ENCODE peak calls at places on chromosome 4, in four cellular contexts. S, E, L and B are unnamed samples.

GRCh38 chr4:160887668-160888067 is 1276.1 kb downstream of the FSTL5 start:
- DNase-seq in S (no peak), E (no peak), L (no peak), B (no peak)

GRCh38 chr4:34046580-34046979 is 2197.7 kb downstream of the ARAP2 start:
- DNase-seq in S (no peak), E (peak), L (no peak), B (peak)

GRCh38 chr4:60173103-60173502 is 1027.0 kb upstream of the ADGRL3 start:
- DNase-seq in S (no peak), E (no peak), L (no peak), B (no peak)

GRCh38 chr4:139901516-139902327 is 236.1 kb downstream of the MGST2 start:
- DNase-seq in S (no peak), E (peak), L (no peak), B (peak)

GRCh38 chr4:174278467-174278866 is 5.0 kb downstream of the FBXO8 start:
- DNase-seq in S (no peak), E (peak), L (no peak), B (no peak)

GRCh38 chr4:14744346-14744745 is 257.9 kb upstream of the CPEB2 start:
- DNase-seq in S (no peak), E (no peak), L (no peak), B (no peak)

GRCh38 chr4:45363931-45364330 is 637.6 kb upstream of the GNPDA2 start:
- DNase-seq in S (no peak), E (no peak), L (no peak), B (no peak)

GRCh38 chr4:106033469-106033868 is 138.2 kb downstream of the NPNT start:
- DNase-seq in S (no peak), E (no peak), L (no peak), B (no peak)

GRCh38 chr4:38757945-38758344 is 24.8 kb downstream of the TLR10 start:
- DNase-seq in S (no peak), E (peak), L (no peak), B (peak)

GRCh38 chr4:38751341-38752043 is 31.3 kb downstream of the TLR10 start:
- DNase-seq in S (no peak), E (no peak), L (no peak), B (no peak)

GRCh38 chr4:38747629-38748028 is 35.2 kb downstream of the TLR10 start:
- DNase-seq in S (no peak), E (no peak), L (no peak), B (no peak)

GRCh38 chr4:38753021-38753806 is 29.6 kb downstream of the TLR10 start:
- DNase-seq in S (peak), E (peak), L (no peak), B (peak)

GRCh38 chr4:38752393-38752961 is 30.3 kb downstream of the TLR10 start:
- DNase-seq in S (no peak), E (peak), L (no peak), B (peak)
- H3K4me3 ChIP-seq in S (no peak), E (no peak), L (no peak), B (no peak)

DNA sequence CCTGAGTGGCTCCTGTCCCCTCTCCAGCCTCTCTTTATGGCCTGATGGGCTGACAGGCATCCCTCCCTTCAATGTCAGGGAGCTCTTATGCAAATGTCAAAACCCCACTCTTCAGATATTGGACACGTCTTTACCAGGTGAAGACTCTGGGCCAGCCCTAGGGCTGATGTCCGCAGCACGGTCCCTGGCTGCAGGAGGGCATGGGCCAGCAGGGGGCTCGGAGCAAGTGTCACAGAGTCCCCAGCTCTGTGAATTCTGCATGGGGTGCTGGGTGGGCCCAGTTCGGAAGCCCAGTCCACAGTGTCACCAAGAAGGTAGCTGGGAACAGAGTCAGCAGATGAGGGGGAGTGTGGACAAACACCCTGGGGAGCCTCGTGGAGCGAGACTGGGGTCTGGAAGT is 39.6 kb upstream of the PSAPL1 start:
- DNase-seq in S (no peak), E (no peak), L (no peak), B (no peak)
- TF ChIP-seq CTCF in S (no peak), E (no peak), L (no peak), B (no peak)

GRCh38 chr4:113509851-113510250 is 251.7 kb downstream of the CAMK2D start:
- DNase-seq in S (no peak), E (no peak), L (no peak), B (no peak)
- H3K4me3 ChIP-seq in S (no peak), E (no peak), L (no peak), B (no peak)

GRCh38 chr4:91621446-91621845 is 682.3 kb upstream of the GRID2 start:
- DNase-seq in S (no peak), E (peak), L (no peak), B (no peak)

GRCh38 chr4:91622925-91623600 is 680.7 kb upstream of the GRID2 start:
- DNase-seq in S (no peak), E (no peak), L (no peak), B (no peak)

GRCh38 chr4:91620952-91621351 is 682.8 kb upstream of the GRID2 start:
- DNase-seq in S (no peak), E (peak), L (no peak), B (no peak)
- TF ChIP-seq CTCF in S (no peak), E (no peak), L (no peak), B (no peak)

DNA sequence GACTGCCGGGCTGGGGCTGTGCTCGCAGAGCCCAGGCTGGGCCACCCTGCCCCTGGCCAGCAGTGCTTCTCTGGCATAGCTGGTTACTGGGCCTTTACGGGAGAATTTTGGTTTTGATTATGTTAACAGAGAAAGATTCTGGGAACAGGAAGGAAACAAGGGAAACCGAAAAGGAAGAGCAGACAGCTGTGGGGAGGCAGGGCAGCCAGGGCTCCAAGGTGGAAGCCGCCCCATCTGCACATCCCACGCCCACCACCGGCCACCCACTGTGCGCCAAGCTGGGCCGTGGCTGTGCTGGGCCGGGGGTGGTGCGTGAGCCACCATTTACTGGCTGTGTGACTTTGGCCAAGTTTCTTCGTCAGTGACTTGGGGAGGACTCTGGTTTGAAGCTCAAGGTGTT is 20.1 kb downstream of the SH3BP2 start:
- DNase-seq in S (no peak), E (no peak), L (no peak), B (peak)
- H3K4me3 ChIP-seq in S (peak), E (no peak), L (peak), B (peak)

GRCh38 chr4:188412499-188412898 is 273.3 kb downstream of the TRIML1 start:
- DNase-seq in S (no peak), E (no peak), L (no peak), B (no peak)
- TF ChIP-seq CTCF in S (no peak), E (no peak), L (no peak), B (no peak)

GRCh38 chr4:180770265-180770664 is 1472.9 kb upstream of the TENM3 start:
- DNase-seq in S (no peak), E (no peak), L (no peak), B (no peak)

GRCh38 chr4:180766903-180767302 is 1476.3 kb upstream of the TENM3 start:
- DNase-seq in S (no peak), E (no peak), L (no peak), B (no peak)

GRCh38 chr4:180767330-180767729 is 1475.9 kb upstream of the TENM3 start:
- DNase-seq in S (no peak), E (no peak), L (no peak), B (no peak)

DNA sequence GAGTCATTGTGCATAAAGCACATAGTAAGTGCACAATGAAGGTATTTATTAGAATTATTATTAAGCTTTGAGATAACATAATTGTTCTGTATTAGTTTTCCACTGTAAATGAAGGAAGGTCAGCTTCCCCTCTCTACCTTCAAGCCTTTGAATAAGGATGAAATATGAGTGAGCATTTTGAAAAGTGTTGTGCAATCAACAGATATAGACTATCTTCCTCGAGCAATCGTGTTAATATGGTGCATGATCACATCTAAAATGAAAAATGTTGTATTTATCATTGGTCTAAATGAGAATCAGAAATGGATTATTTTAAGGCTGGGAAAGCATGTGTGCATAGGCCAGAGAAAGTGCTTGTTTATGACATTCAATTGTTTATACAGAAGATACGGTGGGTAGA is 1474.6 kb upstream of the TENM3 start:
- DNase-seq in S (no peak), E (no peak), L (no peak), B (no peak)
- H3K4me3 ChIP-seq in S (no peak), E (no peak), L (no peak), B (no peak)

DNA sequence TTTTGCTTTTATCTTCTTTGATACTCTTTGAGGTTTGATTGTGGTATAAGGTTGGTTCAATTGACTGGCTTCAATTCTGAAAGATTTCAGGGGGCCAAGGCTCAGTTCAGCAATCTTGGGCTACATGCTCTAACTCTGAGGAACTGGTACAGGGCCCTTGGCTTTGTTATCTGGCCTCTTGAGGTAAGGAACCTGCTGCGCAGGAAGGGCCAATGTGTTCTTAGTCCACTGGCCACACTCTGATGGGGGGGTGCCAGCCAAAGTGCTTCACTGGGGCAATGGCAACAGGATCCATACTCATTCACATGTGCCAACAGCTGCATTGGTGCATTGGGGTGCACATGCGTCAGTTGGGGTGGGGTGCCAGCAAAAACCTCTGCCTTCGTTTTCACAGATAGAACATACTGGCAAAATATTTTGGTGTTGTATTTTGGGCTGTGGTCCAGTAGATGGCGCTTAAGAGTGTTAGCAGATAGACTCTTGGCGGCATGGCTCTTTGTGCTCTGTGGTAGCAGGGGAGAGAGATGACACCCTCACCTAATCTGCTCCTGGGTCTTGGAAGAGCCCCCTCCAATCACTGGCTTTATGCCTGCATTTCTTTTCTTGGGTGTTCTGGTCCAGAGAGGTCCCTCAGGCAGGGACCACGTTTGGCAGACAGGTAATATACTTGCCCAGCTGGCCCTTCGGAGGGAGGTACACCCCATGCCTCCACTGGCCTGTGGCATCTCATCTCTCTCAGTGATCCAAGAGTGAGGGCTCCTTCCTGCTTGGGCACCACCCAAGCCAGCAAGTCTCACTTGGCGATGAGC is 42.9 kb downstream of the NDST3 start:
- DNase-seq in S (no peak), E (peak), L (no peak), B (peak)
- TF ChIP-seq CTCF in S (no peak), E (peak), L (no peak), B (peak)

DNA sequence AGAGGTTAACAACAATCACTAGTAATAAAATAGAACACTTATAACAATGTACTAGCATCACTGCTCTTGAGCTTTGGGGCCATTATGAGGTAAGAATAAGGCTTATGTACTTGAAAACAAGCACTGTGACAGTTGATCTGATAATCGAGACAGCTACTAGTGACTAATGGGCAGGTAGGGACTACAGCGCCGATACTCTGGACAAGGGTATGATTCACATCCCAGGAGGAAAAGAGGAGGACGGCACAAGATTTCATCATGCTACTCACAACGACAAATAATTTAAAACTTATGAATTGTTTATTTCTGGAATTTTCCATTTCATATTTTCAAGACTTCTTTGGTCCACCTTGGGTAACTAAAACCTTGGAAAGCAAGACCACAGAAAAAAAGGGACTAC is 62.3 kb downstream of the FAM184B start:
- DNase-seq in S (no peak), E (peak), L (no peak), B (peak)
- H3K4me3 ChIP-seq in S (no peak), E (no peak), L (no peak), B (no peak)

DNA sequence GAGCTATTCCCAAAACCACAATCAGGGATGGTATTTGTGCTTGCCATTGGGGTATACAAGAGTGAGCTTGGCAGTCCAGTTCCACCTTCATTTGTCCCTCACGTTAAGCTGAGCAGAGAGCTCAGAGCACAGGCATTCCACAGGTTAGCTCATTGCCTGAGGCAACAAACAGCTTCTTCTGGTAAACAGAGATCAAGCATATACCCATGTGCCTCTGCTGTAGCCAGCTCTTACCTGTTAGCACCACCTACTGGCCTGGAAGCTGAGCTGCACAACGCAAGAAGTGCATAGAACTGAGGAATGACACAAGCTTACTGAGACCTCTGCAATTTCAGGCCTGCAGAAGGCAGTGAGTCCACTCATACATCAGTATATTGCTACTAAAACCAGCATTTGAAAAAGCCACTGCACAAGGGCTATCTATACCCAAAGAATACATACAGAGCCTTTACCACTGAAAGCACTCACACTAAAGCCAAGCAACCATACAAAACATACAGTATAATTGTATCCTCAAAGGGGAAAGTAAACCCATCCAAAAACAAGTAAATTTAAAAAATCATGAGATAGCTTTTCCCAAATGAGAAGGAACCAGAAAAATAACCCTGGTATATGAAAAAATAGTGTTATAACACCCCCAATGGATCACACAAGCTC is 258.3 kb upstream of the GABRA2 start:
- DNase-seq in S (no peak), E (peak), L (no peak), B (peak)
- TF ChIP-seq CTCF in S (no peak), E (peak), L (no peak), B (peak)